ENCODE peak calls at places on chromosomes 6 and 20, in five cellular contexts. W is naive thymus-derived CD8-positive, alpha-beta T cell; Y is iris pigment epithelial cell; K is stimulated activated naive B cell treated with anti-CD40 and anti-IgM and Interleukin-4, amounts not matched to agents 10 μg/mL and 1 μg/mL and 100 μg/mL, for 72 hours; D is effector CD8-positive, alpha-beta T cell. A is an unnamed sample.

GRCh38 chr6:15502451-15503345 is 160.1 kb downstream of the DTNBP1 start:
- DNase-seq in W (no peak), Y (no peak), K (no peak), D (no peak), A (no peak)

GRCh38 chr20:23164176-23164601 is 78.1 kb upstream of the CD93 start:
- DNase-seq in W (no peak), Y (no peak), K (no peak), D (no peak), A (no peak)

GRCh38 chr20:63022501-63022900 is 15.7 kb upstream of the BHLHE23 start:
- DNase-seq in W (no peak), Y (no peak), K (no peak), D (no peak), A (no peak)

GRCh38 chr6:150282806-150283205 is 86.0 kb upstream of the IYD start:
- DNase-seq in W (no peak), Y (no peak), K (no peak), D (no peak), A (no peak)

GRCh38 chr20:62816031-62816878 is 595 bp upstream of the COL9A3 start:
- DNase-seq in W (no peak), Y (peak; percentile 43), K (no peak), D (no peak), A (no peak)

GRCh38 chr20:36349384-36350170 is 43.4 kb downstream of the DLGAP4 start:
- DNase-seq in W (no peak), Y (no peak), K (no peak), D (no peak), A (no peak)

GRCh38 chr20:6299451-6299850 is 176.6 kb upstream of the FERMT1 start:
- DNase-seq in W (no peak), Y (peak; percentile 18), K (no peak), D (no peak), A (no peak)

GRCh38 chr20:62808211-62808865 is 3.7 kb downstream of the OGFR start:
- DNase-seq in W (peak; percentile 58), Y (no peak), K (peak; percentile 47), D (peak; percentile 72), A (peak; percentile 90)

GRCh38 chr6:134201716-134202115 is 116.2 kb downstream of the SGK1 start:
- DNase-seq in W (no peak), Y (peak; percentile 36), K (no peak), D (no peak), A (no peak)

GRCh38 chr6:161257778-161258457 is 15.9 kb downstream of the AGPAT4 start:
- DNase-seq in W (no peak), Y (peak; percentile 96), K (no peak), D (no peak), A (no peak)

GRCh38 chr20:58711266-58712051 is 18.9 kb downstream of the NPEPL1 start:
- DNase-seq in W (no peak), Y (no peak), K (no peak), D (no peak), A (no peak)

GRCh38 chr6:6277418-6277817 is 43.0 kb downstream of the F13A1 start:
- DNase-seq in W (no peak), Y (peak; percentile 17), K (no peak), D (no peak), A (no peak)

GRCh38 chr20:49323622-49324238 is 45.9 kb upstream of the ZNFX1 start:
- DNase-seq in W (no peak), Y (peak; percentile 86), K (no peak), D (no peak), A (no peak)

GRCh38 chr20:62252342-62252966 is 14.1 kb downstream of the OSBPL2 start:
- DNase-seq in W (no peak), Y (peak; percentile 13), K (no peak), D (no peak), A (no peak)

GRCh38 chr20:32497589-32498224 is 87.4 kb downstream of the NOL4L start:
- DNase-seq in W (no peak), Y (no peak), K (no peak), D (no peak), A (no peak)

GRCh38 chr6:41676406-41676805 is 38.1 kb downstream of the MDFI start:
- DNase-seq in W (no peak), Y (no peak), K (no peak), D (no peak), A (no peak)

GRCh38 chr20:9214676-9215075 is 145.8 kb downstream of the PLCB4 start:
- DNase-seq in W (no peak), Y (peak; percentile 94), K (no peak), D (no peak), A (no peak)

GRCh38 chr6:47016236-47016635 is 25.9 kb downstream of the ADGRF1 start:
- DNase-seq in W (no peak), Y (no peak), K (no peak), D (no peak), A (no peak)

GRCh38 chr6:79913369-79913768 is 34.0 kb downstream of the ELOVL4 start:
- DNase-seq in W (no peak), Y (no peak), K (no peak), D (no peak), A (no peak)

GRCh38 chr6:116629467-116630063 is 13.3 kb downstream of the RSPH4A start:
- DNase-seq in W (no peak), Y (no peak), K (no peak), D (no peak), A (no peak)

GRCh38 chr6:46651766-46652165 is 852 bp downstream of the CYP39A1 start:
- DNase-seq in W (no peak), Y (peak; percentile 17), K (no peak), D (no peak), A (no peak)

GRCh38 chr20:33443006-33443511 is 504 bp downstream of the SNTA1 start:
- DNase-seq in W (peak; percentile 23), Y (no peak), K (peak; percentile 9), D (peak; percentile 13), A (peak; percentile 21)

GRCh38 chr6:160883999-160884398 is 107.6 kb upstream of the MAP3K4 start:
- DNase-seq in W (no peak), Y (no peak), K (no peak), D (no peak), A (no peak)

GRCh38 chr20:16661738-16662137 is 68.1 kb upstream of the SNRPB2 start:
- DNase-seq in W (no peak), Y (no peak), K (no peak), D (no peak), A (no peak)

GRCh38 chr20:4060054-4060795 is 44.9 kb upstream of the RNF24 start:
- DNase-seq in W (no peak), Y (no peak), K (peak; percentile 33), D (no peak), A (no peak)

GRCh38 chr6:37092851-37093727 is 76.9 kb upstream of the PIM1 start:
- DNase-seq in W (no peak), Y (no peak), K (no peak), D (no peak), A (no peak)

GRCh38 chr20:5871720-5872410 is 78.5 kb downstream of the TRMT6 start:
- DNase-seq in W (no peak), Y (no peak), K (no peak), D (no peak), A (no peak)

GRCh38 chr6:113873043-113873667 is 16.0 kb downstream of the MARCKS start:
- DNase-seq in W (no peak), Y (no peak), K (peak; percentile 50), D (no peak), A (peak; percentile 12)

A was measured in GM19239.